ENCODE peak calls at places on chromosomes 2 and 18, in six cellular contexts. U, K, A, L, N and V are unnamed samples. For H3K36me3, the result is how much of the 10 kb centered on the place peaks cover.

GRCh38 chr18:8820701-8821465 is 115.5 kb downstream of the MTCL1 start:
- DNase-seq in N (no peak), K (no peak), U (no peak), L (no peak), A (no peak), V (no peak)

GRCh38 chr2:44542520-44542919 is 180.8 kb downstream of the CAMKMT start:
- DNase-seq in N (no peak), A (no peak), K (no peak), L (no peak), U (no peak), V (no peak)

GRCh38 chr2:180696005-180696404 is 284.4 kb upstream of the UBE2E3 start:
- DNase-seq in U (no peak), A (no peak), L (no peak), N (no peak), K (no peak), V (no peak)

GRCh38 chr2:217231724-217232123 is 371.9 kb upstream of the TNP1 start:
- DNase-seq in U (no peak), L (no peak), N (no peak), K (no peak), A (no peak), V (no peak)

GRCh38 chr2:197042613-197043248 is 116.2 kb upstream of the PGAP1 start:
- DNase-seq in L (no peak), U (no peak), N (no peak), K (no peak), A (no peak), V (no peak)

GRCh38 chr2:182763311-182763912 is 47.4 kb downstream of the DNAJC10 start:
- DNase-seq in U (no peak), K (no peak), L (peak), N (no peak), A (no peak), V (no peak)

GRCh38 chr2:37984176-37984575 is 59.1 kb downstream of the RMDN2 start:
- DNase-seq in K (no peak), A (no peak), U (no peak), L (no peak), N (no peak), V (no peak)

GRCh38 chr18:3623769-3624545 is 174.0 kb downstream of the TGIF1 start:
- DNase-seq in U (peak), L (peak), N (peak), K (peak), A (peak), V (peak)

GRCh38 chr2:64222351-64222750 is 78.1 kb upstream of the PELI1 start:
- DNase-seq in N (no peak), U (no peak), A (no peak), K (no peak), L (peak), V (no peak)

GRCh38 chr2:10614940-10615339 is 74.8 kb downstream of the NOL10 start:
- DNase-seq in N (no peak), A (no peak), L (peak), U (no peak), K (no peak), V (no peak)

GRCh38 chr2:174617120-174617519 is 19.5 kb upstream of the WIPF1 start:
- DNase-seq in A (no peak), K (no peak), U (no peak), L (no peak), N (no peak), V (no peak)

GRCh38 chr2:152450176-152450575 is 115.2 kb downstream of the FMNL2 start:
- DNase-seq in L (no peak), K (no peak), A (no peak), N (no peak), U (no peak), V (no peak)

GRCh38 chr2:172011814-172012580 is 12.2 kb downstream of the METAP1D start:
- DNase-seq in A (no peak), U (no peak), N (no peak), K (no peak), L (no peak), V (no peak)

GRCh38 chr2:147696426-147696825 is 148.4 kb upstream of the ACVR2A start:
- DNase-seq in L (no peak), A (no peak), U (no peak), K (no peak), N (no peak), V (no peak)

GRCh38 chr2:149860276-149860921 is 272.8 kb upstream of the MMADHC start:
- DNase-seq in U (no peak), L (peak), K (peak), A (no peak), N (no peak), V (no peak)

GRCh38 chr2:202032841-202033316 is 776 bp upstream of the FZD7 start:
- DNase-seq in K (peak), U (no peak), A (peak), N (peak), L (peak), V (no peak)

GRCh38 chr2:102217032-102217431 is 30.2 kb downstream of the IL1RL2 start:
- DNase-seq in K (no peak), N (no peak), U (no peak), A (no peak), L (no peak), V (no peak)

GRCh38 chr2:127678531-127678930 is 3.2 kb upstream of the LIMS2 start:
- DNase-seq in A (no peak), U (no peak), K (peak), L (no peak), N (no peak), V (no peak)

GRCh38 chr2:133504566-133505505 is 63.4 kb downstream of the NCKAP5 start:
- DNase-seq in A (peak), N (peak), K (peak), L (peak), U (peak), V (peak)

GRCh38 chr2:98552499-98553179 is 55.7 kb downstream of the COA5 start:
- DNase-seq in K (peak), L (peak), N (no peak), U (no peak), A (no peak), V (no peak)
- H3K36me3 ChIP-seq in K (half or more), L (half or more), N (half or more), U (under half), A (under half), V (under half)

DNA sequence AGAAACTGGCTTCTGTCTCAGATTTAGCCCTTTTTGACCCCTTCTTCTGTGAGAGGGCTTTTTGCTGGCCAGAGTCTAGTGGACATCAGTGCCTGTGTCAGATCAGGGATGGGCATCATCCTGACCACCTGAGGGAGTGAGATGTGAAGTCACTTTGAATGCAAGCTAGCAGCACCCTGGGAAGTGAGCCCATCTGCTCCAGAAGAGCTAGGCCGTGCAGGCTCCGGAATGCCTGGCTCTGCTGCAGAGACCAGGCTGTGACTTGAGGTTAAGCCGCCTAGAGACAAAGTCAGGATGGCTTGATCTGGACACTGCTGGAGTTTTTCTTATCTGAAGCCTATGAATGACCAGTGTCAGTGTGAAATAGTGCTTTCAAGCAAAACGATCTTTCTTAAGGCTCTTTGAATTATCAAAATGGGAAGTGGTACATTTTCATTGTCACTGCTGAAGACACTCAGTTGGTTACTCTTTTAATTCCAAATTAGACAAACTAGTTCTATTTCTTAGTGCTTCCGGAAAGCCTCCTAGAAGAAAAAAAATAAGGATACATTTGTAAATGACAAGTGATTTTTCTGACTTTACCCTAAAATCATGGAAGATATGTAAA is 20.8 kb downstream of the DGUOK start:
- DNase-seq in N (no peak), L (no peak), K (no peak), U (no peak), A (no peak), V (no peak)
- H3K36me3 ChIP-seq in N (half or more), L (half or more), K (half or more), U (under half), A (under half), V (half or more)

DNA sequence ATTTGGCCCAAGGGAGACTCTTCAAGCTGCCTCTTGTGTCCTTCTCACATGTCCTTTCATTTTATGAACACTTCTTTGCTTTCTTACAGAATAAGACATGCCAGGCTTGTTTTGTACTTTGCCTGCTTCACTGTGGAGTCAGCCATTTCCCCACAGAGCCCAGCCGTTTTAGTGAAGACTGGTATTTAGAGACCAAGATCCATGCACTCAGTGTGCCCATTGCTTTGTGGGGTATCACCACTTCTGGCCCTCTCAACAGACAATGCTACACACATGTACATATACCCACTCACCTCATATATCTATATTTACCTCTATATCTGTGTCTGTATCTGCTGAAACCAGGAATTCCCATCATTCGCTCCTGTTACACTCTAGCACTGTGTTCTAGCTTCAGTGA is 74.1 kb downstream of the FARP2 start:
- DNase-seq in L (no peak), A (no peak), U (no peak), K (no peak), N (no peak), V (no peak)
- H3K36me3 ChIP-seq in L (half or more), A (under half), U (under half), K (half or more), N (half or more), V (under half)

GRCh38 chr18:79336556-79337142 is 59.1 kb upstream of the NFATC1 start:
- DNase-seq in U (no peak), A (no peak), K (no peak), L (no peak), N (no peak), V (no peak)
- H3K36me3 ChIP-seq in U (under half), A (under half), K (half or more), L (half or more), N (half or more), V (under half)

GRCh38 chr18:22983175-22983574 is 50.0 kb downstream of the RBBP8 start:
- DNase-seq in U (no peak), K (no peak), L (peak), N (no peak), A (no peak), V (no peak)

GRCh38 chr18:22988208-22988607 is 55.1 kb downstream of the RBBP8 start:
- DNase-seq in K (no peak), U (no peak), A (no peak), N (no peak), L (no peak), V (no peak)

GRCh38 chr18:22985250-22985649 is 52.1 kb downstream of the RBBP8 start:
- DNase-seq in U (no peak), L (no peak), K (no peak), N (no peak), A (no peak), V (no peak)

GRCh38 chr18:22987547-22988182 is 54.5 kb downstream of the RBBP8 start:
- DNase-seq in K (no peak), U (no peak), A (no peak), N (no peak), L (no peak), V (no peak)
- H3K36me3 ChIP-seq in K (under half), U (under half), A (under half), N (half or more), L (under half), V (half or more)

GRCh38 chr2:239089884-239090283 is 242.0 kb downstream of the TWIST2 start:
- DNase-seq in K (no peak), U (no peak), N (no peak), A (no peak), L (no peak), V (no peak)
- H3K36me3 ChIP-seq in K (half or more), U (under half), N (half or more), A (under half), L (under half), V (under half)

GRCh38 chr2:205764502-205764815 is 82.2 kb downstream of the NRP2 start:
- DNase-seq in A (no peak), L (no peak), K (no peak), N (no peak), U (no peak), V (no peak)
- H3K36me3 ChIP-seq in A (under half), L (under half), K (under half), N (under half), U (under half), V (under half)